ENCODE peak calls at places on chromosomes 4 and X, in eight cellular contexts. One of them, this sample, is unnamed.

GRCh38 chr4:20062054-20062453 is 189.7 kb upstream of the SLIT2 start:
- DNase-seq in GM23338: no peak
- DNase-seq in lower lobe of right lung: no peak
- DNase-seq in upper lobe of right lung: no peak
- DNase-seq in nephron progenitor cell: no peak
- DNase-seq in transverse colon: no peak
- DNase-seq in endodermal cell: no peak
- DNase-seq in heart left ventricle: no peak
- DNase-seq in this sample: no peak

GRCh38 chr4:26206339-26206738 is 114.5 kb upstream of the RBPJ start:
- DNase-seq in GM23338: no peak
- DNase-seq in lower lobe of right lung: no peak
- DNase-seq in upper lobe of right lung: no peak
- DNase-seq in nephron progenitor cell: no peak
- DNase-seq in transverse colon: no peak
- DNase-seq in endodermal cell: no peak
- DNase-seq in heart left ventricle: peak
- DNase-seq in this sample: no peak

GRCh38 chr4:189858445-189858844 is 82.2 kb upstream of the FRG1 start:
- DNase-seq in GM23338: no peak
- DNase-seq in lower lobe of right lung: no peak
- DNase-seq in upper lobe of right lung: no peak
- DNase-seq in nephron progenitor cell: no peak
- DNase-seq in transverse colon: no peak
- DNase-seq in endodermal cell: no peak
- DNase-seq in heart left ventricle: no peak
- DNase-seq in this sample: no peak

GRCh38 chrX:9873360-9873759 is 87.1 kb downstream of the SHROOM2 start:
- DNase-seq in GM23338: no peak
- DNase-seq in lower lobe of right lung: no peak
- DNase-seq in upper lobe of right lung: no peak
- DNase-seq in nephron progenitor cell: no peak
- DNase-seq in transverse colon: no peak
- DNase-seq in endodermal cell: no peak
- DNase-seq in heart left ventricle: no peak
- DNase-seq in this sample: no peak

GRCh38 chr4:100869266-100869665 is 351.4 kb upstream of the EMCN start:
- DNase-seq in GM23338: no peak
- DNase-seq in lower lobe of right lung: no peak
- DNase-seq in upper lobe of right lung: no peak
- DNase-seq in nephron progenitor cell: no peak
- DNase-seq in transverse colon: no peak
- DNase-seq in endodermal cell: no peak
- DNase-seq in heart left ventricle: no peak
- DNase-seq in this sample: no peak

GRCh38 chr4:147916351-147916750 is 184.5 kb downstream of the ARHGAP10 start:
- DNase-seq in GM23338: no peak
- DNase-seq in lower lobe of right lung: no peak
- DNase-seq in upper lobe of right lung: no peak
- DNase-seq in nephron progenitor cell: no peak
- DNase-seq in transverse colon: no peak
- DNase-seq in endodermal cell: no peak
- DNase-seq in heart left ventricle: no peak
- DNase-seq in this sample: no peak

GRCh38 chr4:186840222-186840701 is 116.6 kb upstream of the FAT1 start:
- DNase-seq in GM23338: no peak
- DNase-seq in lower lobe of right lung: no peak
- DNase-seq in upper lobe of right lung: no peak
- DNase-seq in nephron progenitor cell: no peak
- DNase-seq in transverse colon: peak
- DNase-seq in endodermal cell: no peak
- DNase-seq in heart left ventricle: peak
- DNase-seq in this sample: no peak

GRCh38 chr4:24680746-24681145 is 96.4 kb upstream of the DHX15 start:
- DNase-seq in GM23338: no peak
- DNase-seq in lower lobe of right lung: no peak
- DNase-seq in upper lobe of right lung: no peak
- DNase-seq in nephron progenitor cell: no peak
- DNase-seq in transverse colon: no peak
- DNase-seq in endodermal cell: peak
- DNase-seq in heart left ventricle: no peak
- DNase-seq in this sample: no peak

GRCh38 chr4:8595237-8596087 is 2.9 kb downstream of the CPZ start:
- DNase-seq in GM23338: no peak
- DNase-seq in lower lobe of right lung: no peak
- DNase-seq in upper lobe of right lung: no peak
- DNase-seq in nephron progenitor cell: no peak
- DNase-seq in transverse colon: peak
- DNase-seq in endodermal cell: no peak
- DNase-seq in heart left ventricle: no peak
- DNase-seq in this sample: no peak

GRCh38 chrX:80246273-80246672 is 174.0 kb upstream of the TENT5D start:
- DNase-seq in GM23338: peak
- DNase-seq in lower lobe of right lung: no peak
- DNase-seq in upper lobe of right lung: no peak
- DNase-seq in nephron progenitor cell: no peak
- DNase-seq in transverse colon: no peak
- DNase-seq in endodermal cell: no peak
- DNase-seq in heart left ventricle: no peak
- DNase-seq in this sample: no peak

GRCh38 chrX:65463550-65463949 is 71.0 kb downstream of the LAS1L start:
- DNase-seq in GM23338: peak
- DNase-seq in lower lobe of right lung: no peak
- DNase-seq in upper lobe of right lung: no peak
- DNase-seq in nephron progenitor cell: no peak
- DNase-seq in transverse colon: no peak
- DNase-seq in endodermal cell: peak
- DNase-seq in heart left ventricle: no peak
- DNase-seq in this sample: no peak

GRCh38 chrX:155105919-155106318 is 34.6 kb downstream of the BRCC3 start:
- DNase-seq in GM23338: no peak
- DNase-seq in lower lobe of right lung: no peak
- DNase-seq in upper lobe of right lung: no peak
- DNase-seq in nephron progenitor cell: no peak
- DNase-seq in transverse colon: no peak
- DNase-seq in endodermal cell: no peak
- DNase-seq in heart left ventricle: no peak
- DNase-seq in this sample: no peak

GRCh38 chr4:145939856-145940255 is 1.2 kb upstream of the ZNF827 start:
- DNase-seq in GM23338: no peak
- DNase-seq in lower lobe of right lung: no peak
- DNase-seq in upper lobe of right lung: no peak
- DNase-seq in nephron progenitor cell: no peak
- DNase-seq in transverse colon: no peak
- DNase-seq in endodermal cell: no peak
- DNase-seq in heart left ventricle: no peak
- DNase-seq in this sample: no peak

GRCh38 chrX:11665144-11666040 is at the start of gene ARHGAP6:
- DNase-seq in GM23338: peak
- DNase-seq in lower lobe of right lung: peak
- DNase-seq in upper lobe of right lung: peak
- DNase-seq in nephron progenitor cell: peak
- DNase-seq in transverse colon: peak
- DNase-seq in endodermal cell: peak
- DNase-seq in heart left ventricle: peak
- DNase-seq in this sample: peak

GRCh38 chr4:72899214-72899613 is 170.3 kb downstream of the COX18 start:
- DNase-seq in GM23338: peak
- DNase-seq in lower lobe of right lung: no peak
- DNase-seq in upper lobe of right lung: no peak
- DNase-seq in nephron progenitor cell: no peak
- DNase-seq in transverse colon: no peak
- DNase-seq in endodermal cell: no peak
- DNase-seq in heart left ventricle: no peak
- DNase-seq in this sample: no peak

GRCh38 chr4:98793658-98794057 is 135.2 kb upstream of the TSPAN5 start:
- DNase-seq in GM23338: no peak
- DNase-seq in lower lobe of right lung: no peak
- DNase-seq in upper lobe of right lung: no peak
- DNase-seq in nephron progenitor cell: no peak
- DNase-seq in transverse colon: no peak
- DNase-seq in endodermal cell: no peak
- DNase-seq in heart left ventricle: no peak
- DNase-seq in this sample: no peak

GRCh38 chr4:71211748-71212147 is 127.1 kb upstream of the SLC4A4 start:
- DNase-seq in GM23338: no peak
- DNase-seq in lower lobe of right lung: no peak
- DNase-seq in upper lobe of right lung: no peak
- DNase-seq in nephron progenitor cell: no peak
- DNase-seq in transverse colon: no peak
- DNase-seq in endodermal cell: no peak
- DNase-seq in heart left ventricle: no peak
- DNase-seq in this sample: no peak

GRCh38 chr4:125520258-125520990 is 205.7 kb downstream of the FAT4 start:
- DNase-seq in GM23338: no peak
- DNase-seq in lower lobe of right lung: no peak
- DNase-seq in upper lobe of right lung: no peak
- DNase-seq in nephron progenitor cell: no peak
- DNase-seq in transverse colon: no peak
- DNase-seq in endodermal cell: no peak
- DNase-seq in heart left ventricle: no peak
- DNase-seq in this sample: no peak

GRCh38 chr4:175419120-175419774 is 392.8 kb downstream of the GPM6A start:
- DNase-seq in GM23338: no peak
- DNase-seq in lower lobe of right lung: no peak
- DNase-seq in upper lobe of right lung: no peak
- DNase-seq in nephron progenitor cell: no peak
- DNase-seq in transverse colon: no peak
- DNase-seq in endodermal cell: no peak
- DNase-seq in heart left ventricle: no peak
- DNase-seq in this sample: no peak

GRCh38 chrX:16319929-16320328 is 152.6 kb downstream of the MAGEB17 start:
- DNase-seq in GM23338: no peak
- DNase-seq in lower lobe of right lung: no peak
- DNase-seq in upper lobe of right lung: no peak
- DNase-seq in nephron progenitor cell: no peak
- DNase-seq in transverse colon: no peak
- DNase-seq in endodermal cell: no peak
- DNase-seq in heart left ventricle: no peak
- DNase-seq in this sample: no peak

GRCh38 chrX:397575-397974 is 10.9 kb upstream of the PPP2R3B start:
- DNase-seq in GM23338: peak
- DNase-seq in lower lobe of right lung: no peak
- DNase-seq in upper lobe of right lung: no peak
- DNase-seq in nephron progenitor cell: peak
- DNase-seq in transverse colon: no peak
- DNase-seq in endodermal cell: peak
- DNase-seq in heart left ventricle: peak
- DNase-seq in this sample: no peak

GRCh38 chr4:145388043-145388442 is 93.6 kb upstream of the SMAD1 start:
- DNase-seq in GM23338: no peak
- DNase-seq in lower lobe of right lung: no peak
- DNase-seq in upper lobe of right lung: no peak
- DNase-seq in nephron progenitor cell: no peak
- DNase-seq in transverse colon: no peak
- DNase-seq in endodermal cell: no peak
- DNase-seq in heart left ventricle: no peak
- DNase-seq in this sample: no peak

GRCh38 chrX:30283456-30284200 is 25.6 kb downstream of the NR0B1 start:
- DNase-seq in GM23338: peak
- DNase-seq in lower lobe of right lung: no peak
- DNase-seq in upper lobe of right lung: no peak
- DNase-seq in nephron progenitor cell: no peak
- DNase-seq in transverse colon: no peak
- DNase-seq in endodermal cell: no peak
- DNase-seq in heart left ventricle: no peak
- DNase-seq in this sample: no peak

GRCh38 chr4:2246384-2247127 is 4.6 kb upstream of the HAUS3 start:
- DNase-seq in GM23338: no peak
- DNase-seq in lower lobe of right lung: peak
- DNase-seq in upper lobe of right lung: no peak
- DNase-seq in nephron progenitor cell: peak
- DNase-seq in transverse colon: no peak
- DNase-seq in endodermal cell: no peak
- DNase-seq in heart left ventricle: no peak
- DNase-seq in this sample: peak

GRCh38 chr4:165129924-165130323 is 17.3 kb upstream of the TMEM192 start:
- DNase-seq in GM23338: no peak
- DNase-seq in lower lobe of right lung: no peak
- DNase-seq in upper lobe of right lung: no peak
- DNase-seq in nephron progenitor cell: no peak
- DNase-seq in transverse colon: no peak
- DNase-seq in endodermal cell: no peak
- DNase-seq in heart left ventricle: no peak
- DNase-seq in this sample: no peak

GRCh38 chr4:165124488-165124887 is 11.8 kb upstream of the TMEM192 start:
- DNase-seq in GM23338: no peak
- DNase-seq in lower lobe of right lung: no peak
- DNase-seq in upper lobe of right lung: no peak
- DNase-seq in nephron progenitor cell: no peak
- DNase-seq in transverse colon: no peak
- DNase-seq in endodermal cell: no peak
- DNase-seq in heart left ventricle: no peak
- DNase-seq in this sample: no peak
- TF ChIP-seq CTCF in GM23338: no peak
- TF ChIP-seq CTCF in lower lobe of right lung: no peak
- TF ChIP-seq CTCF in upper lobe of right lung: no peak
- TF ChIP-seq CTCF in nephron progenitor cell: no peak
- TF ChIP-seq CTCF in transverse colon: no peak
- TF ChIP-seq CTCF in endodermal cell: no peak
- TF ChIP-seq CTCF in heart left ventricle: no peak
- TF ChIP-seq CTCF in this sample: no peak

GRCh38 chr4:111631157-111631999 is 513.9 kb upstream of the FAM241A start:
- DNase-seq in GM23338: peak
- DNase-seq in lower lobe of right lung: no peak
- DNase-seq in upper lobe of right lung: no peak
- DNase-seq in nephron progenitor cell: no peak
- DNase-seq in transverse colon: no peak
- DNase-seq in endodermal cell: no peak
- DNase-seq in heart left ventricle: no peak
- DNase-seq in this sample: no peak
- TF ChIP-seq CTCF in GM23338: peak
- TF ChIP-seq CTCF in lower lobe of right lung: no peak
- TF ChIP-seq CTCF in upper lobe of right lung: peak
- TF ChIP-seq CTCF in nephron progenitor cell: peak
- TF ChIP-seq CTCF in transverse colon: peak
- TF ChIP-seq CTCF in endodermal cell: peak
- TF ChIP-seq CTCF in heart left ventricle: no peak
- TF ChIP-seq CTCF in this sample: peak

GRCh38 chrX:77446029-77446585 is 1.1 kb upstream of the FGF16 start:
- DNase-seq in GM23338: peak
- DNase-seq in lower lobe of right lung: peak
- DNase-seq in upper lobe of right lung: peak
- DNase-seq in nephron progenitor cell: peak
- DNase-seq in transverse colon: peak
- DNase-seq in endodermal cell: peak
- DNase-seq in heart left ventricle: no peak
- DNase-seq in this sample: peak
- TF ChIP-seq CTCF in GM23338: peak
- TF ChIP-seq CTCF in lower lobe of right lung: peak
- TF ChIP-seq CTCF in upper lobe of right lung: peak
- TF ChIP-seq CTCF in nephron progenitor cell: peak
- TF ChIP-seq CTCF in transverse colon: no peak
- TF ChIP-seq CTCF in endodermal cell: peak
- TF ChIP-seq CTCF in heart left ventricle: peak
- TF ChIP-seq CTCF in this sample: peak

DNA sequence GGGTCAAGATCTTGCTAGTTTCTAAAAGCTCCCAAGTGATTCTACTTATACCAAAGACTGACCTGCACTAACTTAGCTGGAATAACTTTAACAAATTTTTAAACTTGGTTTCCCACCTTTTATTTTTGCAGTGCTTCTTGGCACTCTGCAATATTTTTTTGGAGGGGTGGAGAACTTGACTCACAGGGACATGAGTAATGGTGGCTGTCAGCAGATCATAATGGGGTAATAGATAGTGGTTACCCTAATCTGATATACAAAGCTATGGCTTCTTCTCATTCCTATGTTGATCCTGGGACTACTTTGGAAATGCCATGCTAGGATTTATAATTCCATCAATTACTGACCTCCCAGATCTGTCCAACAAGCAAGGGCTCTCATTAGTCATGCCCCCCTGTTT is 295.7 kb downstream of the GPAT3 start:
- DNase-seq in GM23338: no peak
- DNase-seq in lower lobe of right lung: no peak
- DNase-seq in upper lobe of right lung: no peak
- DNase-seq in nephron progenitor cell: no peak
- DNase-seq in transverse colon: no peak
- DNase-seq in endodermal cell: no peak
- DNase-seq in heart left ventricle: no peak
- DNase-seq in this sample: no peak
- TF ChIP-seq CTCF in GM23338: no peak
- TF ChIP-seq CTCF in lower lobe of right lung: no peak
- TF ChIP-seq CTCF in upper lobe of right lung: no peak
- TF ChIP-seq CTCF in nephron progenitor cell: no peak
- TF ChIP-seq CTCF in transverse colon: no peak
- TF ChIP-seq CTCF in endodermal cell: no peak
- TF ChIP-seq CTCF in heart left ventricle: no peak
- TF ChIP-seq CTCF in this sample: no peak

This sample was measured in endothelial cell.